ENCODE peak calls at places on chromosome 6, in five cellular contexts. P, G, O, R and F are unnamed samples.
A peak's percentile ranks its signal among the peaks of the same experiment; 100 is the strongest.

GRCh38 chr6:44176130-44176934 is 17.7 kb downstream of the CAPN11 start:
- DNase-seq in R (no peak), G (peak; percentile 3), P (no peak), O (no peak), F (no peak)

GRCh38 chr6:71855406-71855805 is 30.9 kb upstream of the RIMS1 start:
- DNase-seq in O (no peak), P (no peak), G (no peak), R (no peak), F (peak; percentile 16)

GRCh38 chr6:158028421-158028820 is 46.8 kb downstream of the SYNJ2 start:
- DNase-seq in R (no peak), O (no peak), P (no peak), G (no peak), F (no peak)

GRCh38 chr6:1507251-1507650 is 102.5 kb upstream of the FOXC1 start:
- DNase-seq in O (no peak), R (no peak), G (no peak), P (no peak), F (no peak)

GRCh38 chr6:143596857-143597256 is 80.9 kb upstream of the PHACTR2 start:
- DNase-seq in P (no peak), G (no peak), O (no peak), R (no peak), F (no peak)

GRCh38 chr6:41584668-41585205 is 38.6 kb downstream of the FOXP4 start:
- DNase-seq in P (no peak), R (peak; percentile 76), O (peak; percentile 49), G (no peak), F (no peak)

GRCh38 chr6:143620461-143620860 is 57.3 kb upstream of the PHACTR2 start:
- DNase-seq in R (no peak), P (no peak), O (no peak), G (no peak), F (no peak)

GRCh38 chr6:147156799-147157382 is 47.3 kb upstream of the STXBP5 start:
- DNase-seq in P (no peak), R (no peak), G (no peak), O (no peak), F (no peak)

GRCh38 chr6:72425003-72425681 is 196.7 kb upstream of the KCNQ5 start:
- DNase-seq in P (no peak), G (no peak), O (no peak), R (no peak), F (no peak)

GRCh38 chr6:53974941-53975340 is 136.3 kb upstream of the MLIP start:
- DNase-seq in O (no peak), G (no peak), P (no peak), R (no peak), F (no peak)

GRCh38 chr6:144248470-144249301 is 36.4 kb upstream of the UTRN start:
- DNase-seq in G (no peak), R (no peak), O (no peak), P (no peak), F (no peak)

GRCh38 chr6:85390105-85390728 is 59.7 kb upstream of the NT5E start:
- DNase-seq in G (no peak), R (no peak), P (no peak), O (peak; percentile 52), F (no peak)

GRCh38 chr6:42239736-42240375 is 22.2 kb upstream of the MRPS10 start:
- DNase-seq in P (no peak), O (no peak), R (no peak), G (no peak), F (no peak)

GRCh38 chr6:170172825-170173231 is 118.0 kb downstream of the DLL1 start:
- DNase-seq in O (no peak), R (peak; percentile 34), P (no peak), G (no peak), F (no peak)

GRCh38 chr6:37516076-37516919 is 16.6 kb upstream of the CCDC167 start:
- DNase-seq in R (peak; percentile 83), O (peak; percentile 56), P (no peak), G (peak; percentile 79), F (no peak)
- TF ChIP-seq POLR2AphosphoS5 in R (no peak), O (no peak), P (no peak), G (no peak), F (no peak)

GRCh38 chr6:28695671-28696537 is 170.2 kb downstream of the GPX5 start:
- DNase-seq in O (no peak), G (no peak), R (no peak), P (no peak), F (no peak)
- TF ChIP-seq POLR2AphosphoS5 in O (no peak), G (no peak), R (no peak), P (no peak), F (no peak)

GRCh38 chr6:36916159-36916558 is 30.4 kb downstream of the C6orf89 start:
- DNase-seq in O (no peak), R (no peak), P (no peak), G (no peak), F (no peak)

GRCh38 chr6:36913082-36913481 is 27.3 kb downstream of the C6orf89 start:
- DNase-seq in O (no peak), G (no peak), R (no peak), P (no peak), F (no peak)

GRCh38 chr6:36915599-36915998 is 29.8 kb downstream of the C6orf89 start:
- DNase-seq in O (no peak), R (no peak), P (peak; percentile 5), G (no peak), F (no peak)

GRCh38 chr6:36912583-36912982 is 26.8 kb downstream of the C6orf89 start:
- DNase-seq in P (no peak), O (peak; percentile 14), G (no peak), R (no peak), F (no peak)

DNA sequence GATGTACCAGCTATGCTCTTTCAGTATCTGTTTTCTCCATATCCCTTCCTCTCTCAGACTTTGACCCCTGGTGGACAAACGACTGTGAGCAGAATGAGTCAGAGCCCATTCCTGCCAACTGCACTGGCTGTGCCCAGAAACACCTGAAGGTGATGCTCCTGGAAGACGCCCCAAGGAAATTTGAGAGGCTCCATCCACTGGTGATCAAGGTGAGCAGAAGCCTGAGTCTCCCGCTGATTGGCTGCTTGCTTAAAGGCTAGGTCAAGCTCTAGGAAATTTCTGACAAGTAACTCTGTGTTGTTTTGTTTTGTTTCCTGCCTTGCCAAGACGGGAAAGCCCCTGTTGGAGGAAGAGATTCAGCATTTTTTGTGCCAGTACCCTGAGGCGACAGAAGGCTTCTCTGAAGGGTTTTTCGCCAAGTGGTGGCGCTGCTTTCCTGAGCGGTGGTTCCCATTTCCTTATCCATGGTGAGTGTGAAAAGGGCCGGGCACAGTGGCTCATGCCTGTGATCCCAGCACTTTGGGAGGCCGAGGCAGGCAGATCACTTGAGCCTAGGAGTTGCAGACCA is 28.6 kb downstream of the C6orf89 start:
- DNase-seq in R (no peak), O (peak; percentile 77), G (no peak), P (no peak), F (no peak)
- TF ChIP-seq POLR2AphosphoS5 in R (no peak), O (no peak), G (no peak), P (no peak), F (no peak)

GRCh38 chr6:26483727-26484126 is 16.4 kb upstream of the BTN1A1 start:
- DNase-seq in O (no peak), P (no peak), G (no peak), R (no peak), F (no peak)
- TF ChIP-seq POLR2AphosphoS5 in O (no peak), P (no peak), G (no peak), R (no peak), F (no peak)

DNA sequence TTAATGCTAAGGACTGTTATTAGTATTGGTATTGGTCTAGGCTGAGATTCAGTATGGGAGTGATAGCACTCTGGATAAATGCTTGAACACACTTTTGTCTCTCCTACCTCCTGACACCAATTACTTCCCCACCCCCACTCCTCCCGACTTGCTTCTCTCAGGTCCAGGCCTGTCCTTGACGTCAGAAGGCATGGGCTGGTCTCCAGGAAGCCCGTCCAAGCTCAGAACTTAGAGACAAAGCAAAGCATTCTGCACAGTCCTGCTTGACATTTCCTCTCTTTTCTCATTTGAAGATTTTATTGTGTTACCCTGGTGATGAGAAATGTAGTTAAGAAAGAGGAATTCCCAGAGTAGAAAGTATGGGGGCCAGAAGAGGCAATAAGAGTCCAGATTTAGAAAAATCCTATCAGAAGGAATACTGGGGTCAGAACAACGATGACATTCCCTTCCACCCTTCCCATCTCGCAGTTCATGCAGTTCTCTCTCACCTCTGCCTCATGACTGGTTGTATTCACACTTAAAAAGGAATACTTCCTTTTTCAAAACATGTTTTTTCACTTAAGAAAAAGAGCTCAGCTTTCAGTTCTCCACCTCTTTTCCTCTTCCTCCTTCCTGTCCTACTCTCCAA is 18.3 kb upstream of the FAM184A start:
- DNase-seq in G (no peak), R (peak; percentile 63), P (no peak), O (peak; percentile 38), F (no peak)
- TF ChIP-seq POLR2AphosphoS5 in G (no peak), R (peak; percentile 43), P (no peak), O (peak; percentile 13), F (no peak)

GRCh38 chr6:108944707-108945685 is 96.8 kb downstream of the ARMC2 start:
- DNase-seq in P (no peak), R (no peak), O (no peak), G (no peak), F (no peak)
- TF ChIP-seq POLR2AphosphoS5 in P (no peak), R (peak; percentile 20), O (peak; percentile 68), G (no peak), F (no peak)

DNA sequence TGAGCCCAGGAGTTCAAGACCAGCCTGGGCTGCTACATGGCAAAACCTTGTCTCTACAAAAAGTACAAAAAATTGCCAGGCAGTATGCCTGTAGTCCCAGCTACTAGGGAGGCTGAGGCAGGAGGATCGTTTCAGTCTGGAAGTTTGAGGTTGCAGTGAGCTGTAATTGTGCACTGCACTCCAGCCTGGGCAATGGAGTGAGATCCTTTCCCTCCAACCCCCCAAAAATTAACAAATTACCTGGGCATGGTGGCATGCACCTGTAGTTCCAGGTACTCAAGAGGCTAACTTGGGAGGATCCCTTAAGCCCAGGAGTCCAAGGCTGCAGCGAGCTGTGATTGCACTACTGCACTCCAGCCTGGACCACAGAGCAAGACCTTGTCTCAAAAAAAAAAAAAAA is 29.4 kb upstream of the GMPR start:
- DNase-seq in P (no peak), O (no peak), R (no peak), G (no peak), F (no peak)
- TF ChIP-seq POLR2AphosphoS5 in P (no peak), O (no peak), R (no peak), G (no peak), F (no peak)

GRCh38 chr6:116166369-116166768 is 40.4 kb upstream of the COL10A1 start:
- DNase-seq in O (no peak), P (no peak), G (no peak), R (no peak), F (no peak)
- TF ChIP-seq POLR2AphosphoS5 in O (no peak), P (no peak), G (no peak), R (no peak), F (no peak)

GRCh38 chr6:75852721-75853120 is 103.7 kb downstream of the MYO6 start:
- DNase-seq in O (no peak), G (no peak), P (no peak), R (no peak), F (no peak)
- TF ChIP-seq POLR2AphosphoS5 in O (peak; percentile 7), G (no peak), P (no peak), R (no peak), F (no peak)

GRCh38 chr6:150667977-150668716 is 68.5 kb downstream of the PLEKHG1 start:
- DNase-seq in P (no peak), O (peak; percentile 92), G (no peak), R (peak; percentile 91), F (no peak)
- TF ChIP-seq POLR2AphosphoS5 in P (no peak), O (peak; percentile 74), G (no peak), R (peak; percentile 51), F (no peak)